ENCODE peak calls at places on chromosome 15, in seven cellular contexts. R is NCI-H1417, Q is KBM-7, P is iPS-NIHi11, Z is memory B cell, O is A172, K is hepatic stellate cell. T is an unnamed sample.

GRCh38 chr15:53586815-53587214 is 172.6 kb downstream of the WDR72 start:
- DNase-seq in Q (peak), P (peak), R (peak), O (no peak), Z (no peak), K (no peak), T (no peak)

GRCh38 chr15:93759626-93760025 is 471.7 kb upstream of the MCTP2 start:
- DNase-seq in O (no peak), Q (no peak), Z (no peak), R (no peak), P (no peak), K (no peak), T (no peak)

GRCh38 chr15:91491131-91491950 is 362.2 kb upstream of the SLCO3A1 start:
- DNase-seq in K (peak), Z (no peak), O (no peak), R (no peak), Q (no peak), P (no peak), T (no peak)

GRCh38 chr15:26772588-26773484 is at the start of gene GABRB3:
- DNase-seq in Z (no peak), Q (no peak), O (no peak), R (no peak), K (no peak), P (peak), T (no peak)

GRCh38 chr15:89828324-89829145 is 13.9 kb upstream of the ANPEP start:
- DNase-seq in R (no peak), O (peak), Z (no peak), P (no peak), Q (no peak), K (peak), T (peak)

GRCh38 chr15:60790641-60791040 is 311.7 kb upstream of the ICE2 start:
- DNase-seq in P (no peak), O (no peak), Q (no peak), Z (no peak), K (no peak), R (no peak), T (no peak)

GRCh38 chr15:52318729-52319500 is 23.3 kb upstream of the MYO5C start:
- DNase-seq in O (no peak), Z (no peak), P (no peak), K (no peak), Q (no peak), R (no peak), T (no peak)

GRCh38 chr15:75153084-75153483 is 48.6 kb upstream of the C15orf39 start:
- DNase-seq in K (peak), P (peak), O (peak), Z (no peak), Q (peak), R (no peak), T (no peak)

GRCh38 chr15:98562361-98562791 is 86.0 kb upstream of the IGF1R start:
- DNase-seq in R (no peak), Z (no peak), Q (no peak), O (no peak), P (no peak), K (no peak), T (no peak)

GRCh38 chr15:39205506-39206371 is 375.1 kb upstream of the THBS1 start:
- DNase-seq in Q (no peak), K (no peak), P (no peak), O (no peak), R (no peak), Z (no peak), T (no peak)

T was measured in tibial artery.